ENCODE peak calls at places on chromosomes 16 and 17, in ten cellular contexts. C is IMR-90, A is A549, E is endothelial cell of umbilical vein, M is stomach, W is lower leg skin, Y is spleen, G is body of pancreas, N is tibial nerve, X is ovary. V is an unnamed sample.

GRCh38 chr17:31241116-31241515 is 55.9 kb downstream of the OMG start:
- DNase-seq in C (no peak), A (no peak), E (no peak), M (no peak), W (no peak), Y (no peak), G (no peak), N (no peak), X (no peak), V (no peak)

GRCh38 chr16:66662445-66663194 is 33.9 kb downstream of the CMTM4 start:
- DNase-seq in C (peak), A (peak), E (peak), M (no peak), W (no peak), Y (no peak), G (no peak), N (peak), X (no peak), V (peak)

GRCh38 chr16:65548470-65548869 is 426.6 kb upstream of the CDH11 start:
- DNase-seq in C (peak), A (no peak), E (no peak), M (no peak), W (no peak), Y (no peak), G (no peak), N (no peak), X (no peak), V (no peak)

GRCh38 chr16:31352344-31353115 is 2.4 kb upstream of the ITGAX start:
- DNase-seq in C (no peak), A (no peak), E (no peak), M (no peak), W (no peak), Y (no peak), G (no peak), N (no peak), X (no peak), V (no peak)

GRCh38 chr16:50709061-50709695 is 15.8 kb downstream of the NOD2 start:
- DNase-seq in C (no peak), A (no peak), E (no peak), M (no peak), W (no peak), Y (no peak), G (no peak), N (no peak), X (no peak), V (no peak)

GRCh38 chr17:226773-227580 is 45.5 kb upstream of the DOC2B start:
- DNase-seq in C (no peak), A (no peak), E (no peak), M (no peak), W (no peak), Y (peak), G (no peak), N (no peak), X (no peak), V (no peak)

GRCh38 chr16:55297062-55297909 is 26.7 kb upstream of the IRX6 start:
- DNase-seq in C (peak), A (no peak), E (no peak), M (no peak), W (no peak), Y (no peak), G (no peak), N (no peak), X (no peak), V (no peak)

GRCh38 chr16:87062569-87063442 is 254.4 kb downstream of the C16orf95 start:
- DNase-seq in C (peak), A (peak), E (peak), M (peak), W (no peak), Y (no peak), G (peak), N (peak), X (peak), V (peak)

GRCh38 chr17:76585649-76586593 is at the start of gene ST6GALNAC2:
- DNase-seq in C (no peak), A (peak), E (peak), M (peak), W (no peak), Y (peak), G (peak), N (no peak), X (peak), V (peak)

GRCh38 chr16:77435240-77435819 is 496 bp upstream of the ADAMTS18 start:
- DNase-seq in C (no peak), A (no peak), E (no peak), M (no peak), W (no peak), Y (no peak), G (no peak), N (no peak), X (no peak), V (no peak)

GRCh38 chr16:78256686-78257375 is 157.4 kb downstream of the WWOX start:
- DNase-seq in C (no peak), A (no peak), E (no peak), M (no peak), W (no peak), Y (no peak), G (no peak), N (no peak), X (no peak), V (no peak)

GRCh38 chr16:66961065-66961744 is at the start of gene CES3:
- DNase-seq in C (peak), A (peak), E (peak), M (peak), W (no peak), Y (no peak), G (peak), N (peak), X (no peak), V (peak)

GRCh38 chr16:51818342-51818944 is 667.4 kb upstream of the SALL1 start:
- DNase-seq in C (peak), A (no peak), E (no peak), M (peak), W (no peak), Y (no peak), G (peak), N (no peak), X (no peak), V (no peak)

GRCh38 chr17:17812211-17813054 is 24.4 kb downstream of the SREBF1 start:
- DNase-seq in C (peak), A (peak), E (peak), M (peak), W (peak), Y (peak), G (peak), N (peak), X (peak), V (peak)

GRCh38 chr16:77850637-77851330 is 62.4 kb downstream of the VAT1L start:
- DNase-seq in C (peak), A (no peak), E (peak), M (no peak), W (no peak), Y (no peak), G (no peak), N (no peak), X (no peak), V (no peak)

GRCh38 chr16:85995591-85996461 is 96.9 kb downstream of the IRF8 start:
- DNase-seq in C (no peak), A (no peak), E (no peak), M (peak), W (no peak), Y (no peak), G (no peak), N (no peak), X (no peak), V (no peak)

GRCh38 chr16:87380403-87380802 is 3.2 kb downstream of the FBXO31 start:
- DNase-seq in C (no peak), A (no peak), E (no peak), M (no peak), W (no peak), Y (no peak), G (no peak), N (no peak), X (no peak), V (no peak)

GRCh38 chr16:54957403-54957802 is 26.7 kb downstream of the IRX5 start:
- DNase-seq in C (no peak), A (peak), E (no peak), M (peak), W (no peak), Y (no peak), G (peak), N (no peak), X (no peak), V (no peak)

GRCh38 chr17:80908206-80908605 is 83.4 kb upstream of the CHMP6 start:
- DNase-seq in C (no peak), A (no peak), E (no peak), M (no peak), W (no peak), Y (peak), G (no peak), N (no peak), X (no peak), V (no peak)

GRCh38 chr17:40557531-40558299 is 7.6 kb downstream of the CCR7 start:
- DNase-seq in C (no peak), A (no peak), E (no peak), M (peak), W (no peak), Y (peak), G (no peak), N (no peak), X (peak), V (no peak)

GRCh38 chr17:7997186-7997585 is 5.2 kb upstream of the GUCY2D start:
- DNase-seq in C (peak), A (peak), E (peak), M (peak), W (no peak), Y (peak), G (peak), N (no peak), X (no peak), V (peak)

GRCh38 chr16:85504242-85504641 is 108.9 kb upstream of the GSE1 start:
- DNase-seq in C (no peak), A (no peak), E (no peak), M (no peak), W (no peak), Y (no peak), G (no peak), N (no peak), X (no peak), V (no peak)

GRCh38 chr17:34865696-34866095 is 95.6 kb downstream of the CCT6B start:
- DNase-seq in C (no peak), A (no peak), E (no peak), M (no peak), W (no peak), Y (no peak), G (no peak), N (no peak), X (no peak), V (no peak)

GRCh38 chr17:9272506-9272905 is 251.2 kb downstream of the NTN1 start:
- DNase-seq in C (no peak), A (no peak), E (no peak), M (no peak), W (no peak), Y (no peak), G (no peak), N (no peak), X (no peak), V (no peak)

GRCh38 chr16:3456374-3456773 is 12.9 kb downstream of the NAA60 start:
- DNase-seq in C (peak), A (no peak), E (peak), M (peak), W (peak), Y (no peak), G (no peak), N (peak), X (no peak), V (no peak)

GRCh38 chr16:3459401-3460090 is 16.1 kb downstream of the NAA60 start:
- DNase-seq in C (peak), A (no peak), E (no peak), M (no peak), W (no peak), Y (no peak), G (no peak), N (no peak), X (peak), V (no peak)

GRCh38 chr16:3458278-3458851 is 14.9 kb downstream of the NAA60 start:
- DNase-seq in C (peak), A (no peak), E (peak), M (no peak), W (no peak), Y (no peak), G (peak), N (no peak), X (peak), V (peak)

GRCh38 chr16:3458852-3459361 is 15.4 kb downstream of the NAA60 start:
- DNase-seq in C (peak), A (peak), E (peak), M (peak), W (no peak), Y (no peak), G (peak), N (no peak), X (peak), V (no peak)

DNA sequence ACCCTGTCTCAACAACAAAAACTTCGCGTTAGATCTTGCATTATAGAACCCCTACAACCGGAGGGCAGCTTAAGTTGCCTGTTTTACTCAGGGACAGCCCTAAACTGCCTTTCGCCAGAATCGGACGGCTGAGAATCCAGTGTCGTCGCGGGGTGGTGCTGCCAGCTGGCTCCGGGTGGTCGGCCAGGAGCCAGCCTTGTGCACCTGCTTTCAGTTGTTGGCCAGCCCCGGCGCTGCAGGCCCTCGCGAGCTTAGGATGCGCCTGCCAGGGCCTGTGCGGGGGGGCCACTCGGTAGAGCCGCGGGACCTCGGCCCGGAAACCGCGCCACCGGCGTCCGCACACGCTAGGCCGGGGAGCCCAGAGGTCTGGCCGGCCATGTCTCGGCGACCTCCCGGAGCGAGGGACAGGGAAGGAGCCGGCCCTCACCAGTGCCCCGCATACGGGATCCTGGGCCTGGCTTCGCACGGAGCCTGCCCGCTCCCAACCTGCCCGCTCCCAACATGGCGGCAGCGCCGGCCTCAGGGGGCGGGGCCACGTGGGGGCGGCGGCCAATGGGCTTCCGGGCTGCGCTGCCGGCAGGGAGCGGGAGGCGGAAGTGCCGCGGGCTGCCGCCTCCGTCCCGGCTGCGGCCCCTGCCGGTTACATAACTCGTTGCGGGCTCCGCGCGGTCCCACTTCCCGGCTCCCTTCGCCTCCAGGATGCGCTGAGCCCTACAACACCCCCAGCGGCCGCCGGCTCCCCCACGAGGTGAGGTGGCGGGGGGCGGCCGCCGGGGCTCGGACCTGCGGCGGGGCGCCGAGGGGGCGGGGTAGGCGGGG is 14.2 kb downstream of the NAA60 start:
- DNase-seq in C (peak), A (peak), E (peak), M (peak), W (peak), Y (peak), G (peak), N (peak), X (peak), V (peak)
- TF ChIP-seq POLR2A in C (peak), A (peak), E (peak), M (no peak), W (peak), Y (peak), G (peak), N (no peak), X (peak), V (peak)

GRCh38 chr17:50944054-50944901 is 78.1 kb upstream of the TOB1 start:
- DNase-seq in C (peak), A (peak), E (peak), M (peak), W (no peak), Y (peak), G (peak), N (peak), X (peak), V (peak)
- TF ChIP-seq POLR2A in C (no peak), A (peak), E (no peak), M (no peak), W (no peak), Y (no peak), G (peak), N (peak), X (no peak), V (no peak)

GRCh38 chr17:78683031-78683961 is 98.8 kb downstream of the CYTH1 start:
- DNase-seq in C (no peak), A (no peak), E (no peak), M (no peak), W (no peak), Y (no peak), G (no peak), N (no peak), X (no peak), V (no peak)
- TF ChIP-seq POLR2A in C (no peak), A (no peak), E (no peak), M (no peak), W (no peak), Y (no peak), G (no peak), N (no peak), X (no peak), V (no peak)

DNA sequence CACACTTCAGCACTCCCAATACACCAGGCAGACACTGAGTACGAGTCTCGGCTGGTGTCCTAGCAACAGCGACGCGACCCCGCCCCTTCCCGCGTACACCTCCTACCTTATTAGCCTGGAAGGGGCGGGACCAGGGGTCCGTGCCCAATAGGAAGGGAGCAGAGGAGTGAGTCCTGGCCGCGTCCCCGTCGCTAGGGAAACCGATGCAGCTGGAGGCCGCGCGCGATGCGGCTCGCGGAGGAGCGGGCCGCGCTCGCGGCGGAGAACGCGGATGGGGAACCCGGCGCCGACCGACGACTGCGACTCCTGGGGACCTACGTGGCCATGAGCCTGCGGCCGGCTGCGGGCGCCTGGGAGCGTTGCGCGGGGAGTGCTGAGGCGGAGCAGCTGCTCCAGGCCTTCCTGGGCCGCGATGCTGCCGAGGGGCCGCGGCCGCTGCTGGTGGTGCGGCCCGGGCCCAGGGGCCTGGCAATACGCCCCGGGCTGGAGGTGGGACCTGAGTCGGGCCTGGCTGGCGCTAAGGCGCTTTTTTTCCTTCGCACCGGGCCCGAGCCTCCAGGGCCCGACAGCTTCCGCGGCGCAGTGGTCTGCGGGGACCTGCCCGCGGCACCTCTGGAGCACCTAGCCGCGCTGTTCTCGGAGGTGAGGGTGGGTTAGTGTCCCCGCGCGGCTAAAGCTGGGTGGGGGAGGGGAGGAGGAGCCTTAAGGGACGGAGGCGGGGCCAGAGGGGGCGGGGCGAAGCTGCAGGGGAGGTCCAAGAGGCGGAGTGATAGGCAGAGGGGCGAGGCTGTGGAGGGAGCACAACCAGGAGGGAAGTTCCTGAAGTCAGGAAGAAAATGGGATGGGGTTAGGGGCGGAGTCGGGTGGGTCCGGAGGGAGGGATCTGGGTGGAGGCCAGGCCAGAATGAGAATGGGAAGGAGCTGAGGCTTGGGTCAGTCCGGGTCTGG is at the start of gene DNAH9:
- DNase-seq in C (no peak), A (peak), E (no peak), M (peak), W (peak), Y (peak), G (peak), N (peak), X (peak), V (no peak)
- TF ChIP-seq POLR2A in C (no peak), A (no peak), E (no peak), M (no peak), W (no peak), Y (no peak), G (peak), N (no peak), X (peak), V (no peak)

DNA sequence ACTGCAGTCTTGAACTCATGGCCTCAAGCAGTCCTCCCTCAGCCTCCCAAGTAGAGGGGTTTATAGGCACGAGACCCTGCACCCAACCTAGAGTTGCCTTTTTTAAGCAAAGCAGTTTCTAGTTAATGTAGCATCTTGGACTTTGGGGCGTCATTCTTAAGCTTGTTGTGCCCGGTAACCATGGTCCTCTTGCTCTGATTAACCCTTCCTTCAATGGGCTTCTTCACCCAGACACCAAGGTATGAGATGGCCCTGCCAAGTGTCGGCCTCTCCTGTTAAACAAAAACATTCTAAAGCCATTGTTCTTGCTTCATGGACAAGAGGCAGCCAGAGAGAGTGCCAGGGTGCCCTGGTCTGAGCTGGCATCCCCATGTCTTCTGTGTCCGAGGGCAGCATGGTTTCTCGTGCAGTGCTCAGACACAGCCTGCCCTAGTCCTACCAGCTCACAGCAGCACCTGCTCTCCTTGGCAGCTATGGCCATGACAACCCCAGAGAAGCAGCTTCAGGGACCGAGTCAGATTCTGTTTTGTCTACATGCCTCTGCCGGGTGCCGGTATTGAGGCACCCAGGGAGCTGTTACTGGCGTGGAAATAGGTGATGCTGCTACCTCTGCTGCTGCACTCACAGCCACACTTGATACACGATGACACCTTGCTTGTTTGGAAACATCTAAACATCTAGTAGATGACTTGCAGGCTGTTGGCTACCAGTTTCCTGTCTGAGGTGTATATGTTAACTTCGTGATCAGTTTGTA is 3.3 kb downstream of the RPL13 start:
- DNase-seq in C (no peak), A (no peak), E (no peak), M (no peak), W (no peak), Y (no peak), G (no peak), N (no peak), X (peak), V (no peak)
- TF ChIP-seq POLR2A in C (no peak), A (no peak), E (no peak), M (no peak), W (no peak), Y (no peak), G (no peak), N (no peak), X (no peak), V (no peak)

GRCh38 chr17:16488572-16488997 is 3.4 kb downstream of the LRRC75A start:
- DNase-seq in C (no peak), A (no peak), E (peak), M (peak), W (no peak), Y (no peak), G (peak), N (no peak), X (peak), V (no peak)
- TF ChIP-seq POLR2A in C (no peak), A (no peak), E (no peak), M (no peak), W (no peak), Y (no peak), G (no peak), N (no peak), X (no peak), V (no peak)

GRCh38 chr17:37359682-37360188 is 16.1 kb upstream of the C17orf78 start:
- DNase-seq in C (peak), A (no peak), E (no peak), M (no peak), W (peak), Y (no peak), G (no peak), N (no peak), X (peak), V (no peak)

GRCh38 chr17:37361543-37361942 is 14.2 kb upstream of the C17orf78 start:
- DNase-seq in C (no peak), A (no peak), E (no peak), M (no peak), W (peak), Y (no peak), G (no peak), N (no peak), X (no peak), V (no peak)

GRCh38 chr17:37358098-37358829 is 17.5 kb upstream of the C17orf78 start:
- DNase-seq in C (peak), A (peak), E (peak), M (peak), W (peak), Y (peak), G (peak), N (peak), X (peak), V (peak)

GRCh38 chr17:37360632-37361031 is 15.2 kb upstream of the C17orf78 start:
- DNase-seq in C (peak), A (peak), E (no peak), M (no peak), W (no peak), Y (no peak), G (no peak), N (no peak), X (no peak), V (no peak)

GRCh38 chr17:37358830-37359681 is 16.7 kb upstream of the C17orf78 start:
- DNase-seq in C (peak), A (peak), E (peak), M (peak), W (peak), Y (peak), G (peak), N (peak), X (peak), V (peak)
- TF ChIP-seq POLR2A in C (peak), A (peak), E (no peak), M (no peak), W (no peak), Y (peak), G (peak), N (peak), X (peak), V (peak)